ENCODE peak calls at places on chromosomes 6 and 20, in eight cellular contexts. X is astrocyte of the cerebellum, Q is progenitor cell of endocrine pancreas, C is AG09319, L is tibial nerve, P is endothelial cell, A is AG09309, Z is body of pancreas. T is an unnamed sample.
A peak's percentile ranks its signal among the peaks of the same experiment; 100 is the strongest.

GRCh38 chr6:108453601-108454157 is 107.0 kb upstream of the FOXO3 start:
- DNase-seq in X (peak; percentile 59), Q (no peak), C (no peak), L (no peak), P (no peak), A (no peak), Z (no peak), T (no peak)

GRCh38 chr6:111602481-111603404 is 2.9 kb downstream of the TRAF3IP2 start:
- DNase-seq in X (no peak), Q (no peak), C (no peak), L (no peak), P (peak; percentile 35), A (no peak), Z (peak; percentile 24), T (peak; percentile 65)

GRCh38 chr20:21559305-21559704 is 45.4 kb upstream of the NKX2-2 start:
- DNase-seq in X (no peak), Q (no peak), C (no peak), L (no peak), P (no peak), A (no peak), Z (no peak), T (no peak)

GRCh38 chr6:26354162-26354561 is 10.8 kb upstream of the BTN3A2 start:
- DNase-seq in X (no peak), Q (no peak), C (no peak), L (no peak), P (no peak), A (no peak), Z (no peak), T (no peak)

GRCh38 chr20:6583134-6583738 is 184.2 kb upstream of the BMP2 start:
- DNase-seq in X (peak; percentile 59), Q (peak; percentile 13), C (no peak), L (peak; percentile 56), P (peak; percentile 38), A (no peak), Z (peak; percentile 69), T (peak; percentile 50)

GRCh38 chr6:160238786-160239751 is 19.6 kb downstream of the SLC22A2 start:
- DNase-seq in X (no peak), Q (no peak), C (no peak), L (no peak), P (no peak), A (no peak), Z (peak; percentile 25), T (no peak)

GRCh38 chr20:62897666-62898065 is 28.6 kb downstream of the DIDO1 start:
- DNase-seq in X (no peak), Q (no peak), C (no peak), L (no peak), P (no peak), A (no peak), Z (no peak), T (no peak)

GRCh38 chr6:140773276-140773675 is 1359.4 kb upstream of the GJE1 start:
- DNase-seq in X (no peak), Q (no peak), C (no peak), L (no peak), P (no peak), A (no peak), Z (no peak), T (no peak)

GRCh38 chr6:129141499-129141898 is 258.6 kb downstream of the LAMA2 start:
- DNase-seq in X (no peak), Q (no peak), C (no peak), L (no peak), P (no peak), A (no peak), Z (no peak), T (no peak)

GRCh38 chr6:132797975-132798819 is at the start of gene SLC18B1:
- DNase-seq in X (no peak), Q (peak; percentile 49), C (no peak), L (peak; percentile 26), P (peak; percentile 52), A (no peak), Z (peak; percentile 70), T (no peak)

GRCh38 chr6:90086517-90086916 is 192.2 kb downstream of the GJA10 start:
- DNase-seq in X (no peak), Q (no peak), C (no peak), L (no peak), P (no peak), A (no peak), Z (no peak), T (no peak)

GRCh38 chr6:7903673-7904072 is 6.9 kb downstream of the TXNDC5 start:
- DNase-seq in X (no peak), Q (no peak), C (no peak), L (no peak), P (no peak), A (no peak), Z (no peak), T (no peak)

GRCh38 chr6:95917034-95917433 is 98.7 kb upstream of the FUT9 start:
- DNase-seq in X (no peak), Q (no peak), C (no peak), L (no peak), P (no peak), A (no peak), Z (no peak), T (no peak)

GRCh38 chr20:44610313-44610965 is 28.1 kb downstream of the PKIG start:
- DNase-seq in X (no peak), Q (no peak), C (no peak), L (no peak), P (no peak), A (no peak), Z (no peak), T (no peak)

GRCh38 chr6:43937236-43938177 is 167.5 kb downstream of the VEGFA start:
- DNase-seq in X (no peak), Q (no peak), C (no peak), L (no peak), P (no peak), A (no peak), Z (no peak), T (no peak)

GRCh38 chr6:154414021-154414813 is 57.6 kb upstream of the IPCEF1 start:
- DNase-seq in X (no peak), Q (no peak), C (no peak), L (no peak), P (no peak), A (no peak), Z (no peak), T (no peak)

GRCh38 chr6:142297996-142298753 is 3.6 kb upstream of the ADGRG6 start:
- DNase-seq in X (no peak), Q (no peak), C (no peak), L (no peak), P (no peak), A (no peak), Z (no peak), T (no peak)

GRCh38 chr20:33674294-33675126 is at the start of gene NECAB3:
- DNase-seq in X (no peak), Q (peak; percentile 86), C (no peak), L (peak; percentile 78), P (peak; percentile 75), A (no peak), Z (peak; percentile 92), T (no peak)

GRCh38 chr6:583639-584038 is 73.3 kb downstream of the HUS1B start:
- DNase-seq in X (no peak), Q (no peak), C (no peak), L (no peak), P (no peak), A (no peak), Z (no peak), T (no peak)

DNA sequence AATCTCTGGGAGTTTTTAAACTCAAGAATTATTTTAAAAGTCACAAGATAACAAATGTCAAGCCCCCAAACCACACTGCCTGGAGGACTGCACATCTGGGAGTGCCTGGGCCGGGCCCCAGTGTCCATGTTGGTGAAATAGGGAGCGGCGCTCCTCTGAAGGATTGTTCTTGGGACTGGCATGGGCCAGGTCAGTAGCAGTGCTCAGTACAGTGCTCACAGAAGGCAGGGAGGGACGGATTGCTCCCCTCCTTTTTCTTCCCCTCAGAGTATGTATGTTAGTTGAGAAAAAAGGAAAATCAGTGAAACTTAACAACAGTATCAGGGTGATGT is 11.0 kb downstream of the STX16 start:
- DNase-seq in X (no peak), Q (no peak), C (no peak), L (no peak), P (no peak), A (no peak), Z (no peak), T (no peak)
- TF ChIP-seq CTCF in X (no peak), Q (no peak), C (no peak), L (no peak), P (no peak), A (no peak), Z (no peak), T (no peak)

DNA sequence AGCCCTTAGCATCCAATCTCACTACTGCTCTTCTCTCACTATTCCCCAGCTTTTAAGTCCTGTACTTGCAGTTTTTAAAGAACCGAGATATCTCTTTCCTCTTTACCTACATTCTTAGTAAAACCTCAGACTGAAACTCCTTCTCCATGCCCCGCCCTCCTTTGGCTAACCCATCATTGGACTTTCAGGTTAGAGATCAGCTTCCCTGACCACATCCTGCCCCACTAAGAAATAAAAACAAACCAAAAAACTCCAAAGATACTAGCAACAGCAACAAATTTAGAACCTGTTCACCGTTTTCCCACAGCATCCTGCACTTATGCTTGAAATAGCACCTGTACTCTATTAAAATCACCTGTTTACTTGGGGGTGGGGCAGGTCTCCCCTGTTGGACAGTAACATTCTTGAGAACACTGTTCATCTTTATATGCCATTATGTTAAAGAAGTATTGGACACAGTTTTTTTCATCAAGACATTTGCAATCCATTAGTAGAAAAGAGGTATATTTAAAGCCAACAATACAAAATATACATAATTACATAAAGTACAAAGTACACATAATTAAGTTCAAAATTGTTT is 16.3 kb upstream of the SMAP1 start:
- DNase-seq in X (no peak), Q (no peak), C (no peak), L (no peak), P (no peak), A (no peak), Z (no peak), T (no peak)
- TF ChIP-seq CTCF in X (no peak), Q (no peak), C (no peak), L (no peak), P (no peak), A (no peak), Z (no peak), T (no peak)

GRCh38 chr6:40914005-40914404 is 125.0 kb downstream of the UNC5CL start:
- DNase-seq in X (no peak), Q (no peak), C (no peak), L (no peak), P (no peak), A (no peak), Z (no peak), T (no peak)

GRCh38 chr6:40916816-40917215 is 122.2 kb downstream of the UNC5CL start:
- DNase-seq in X (no peak), Q (no peak), C (no peak), L (no peak), P (no peak), A (no peak), Z (no peak), T (no peak)

GRCh38 chr6:40915165-40915564 is 123.9 kb downstream of the UNC5CL start:
- DNase-seq in X (no peak), Q (no peak), C (no peak), L (no peak), P (no peak), A (no peak), Z (no peak), T (no peak)

GRCh38 chr6:40917603-40918002 is 121.4 kb downstream of the UNC5CL start:
- DNase-seq in X (no peak), Q (no peak), C (no peak), L (no peak), P (no peak), A (no peak), Z (no peak), T (no peak)

GRCh38 chr6:40918035-40918651 is 120.9 kb downstream of the UNC5CL start:
- DNase-seq in X (no peak), Q (no peak), C (no peak), L (no peak), P (no peak), A (no peak), Z (peak; percentile 66), T (no peak)
- TF ChIP-seq CTCF in X (no peak), Q (no peak), C (no peak), L (no peak), P (no peak), A (no peak), Z (no peak), T (no peak)

GRCh38 chr20:13238001-13238653 is 17.1 kb downstream of the ISM1 start:
- DNase-seq in X (no peak), Q (no peak), C (no peak), L (no peak), P (no peak), A (no peak), Z (no peak), T (no peak)
- TF ChIP-seq CTCF in X (no peak), Q (no peak), C (no peak), L (no peak), P (no peak), A (no peak), Z (no peak), T (no peak)